ENCODE peak calls at places on chromosome 9, in eight cellular contexts. L is mucosa of descending colon, F is MM.1S, Z is HCT116, P is astrocyte of the spinal cord, M is mammary epithelial cell, Q is AG10803, H is breast epithelium. D is an unnamed sample.

GRCh38 chr9:76297721-76298239 is 96.4 kb downstream of the RFK start:
- DNase-seq in L (no peak), F (no peak), Z (no peak), P (peak), M (no peak), Q (peak), H (no peak), D (peak)

GRCh38 chr9:137461663-137462395 is 2.7 kb upstream of the NSMF start:
- DNase-seq in L (peak), F (no peak), Z (peak), P (no peak), M (no peak), Q (peak), H (no peak), D (peak)

GRCh38 chr9:86679979-86680378 is 267.3 kb downstream of the GAS1 start:
- DNase-seq in L (no peak), F (no peak), Z (no peak), P (no peak), M (no peak), Q (peak), H (no peak), D (no peak)

GRCh38 chr9:29332789-29333188 is 1759.5 kb upstream of the C9orf72 start:
- DNase-seq in L (no peak), F (no peak), Z (peak), P (peak), M (peak), Q (no peak), H (no peak), D (peak)

GRCh38 chr9:114723926-114724325 is 41.9 kb upstream of the TEX48 start:
- DNase-seq in L (no peak), F (no peak), Z (no peak), P (no peak), M (no peak), Q (peak), H (no peak), D (peak)

GRCh38 chr9:38081356-38082108 is 12.5 kb upstream of the SHB start:
- DNase-seq in L (no peak), F (no peak), Z (no peak), P (peak), M (no peak), Q (no peak), H (no peak), D (no peak)

GRCh38 chr9:126638571-126639132 is 24.9 kb downstream of the LMX1B start:
- DNase-seq in L (no peak), F (no peak), Z (no peak), P (no peak), M (no peak), Q (no peak), H (no peak), D (no peak)

GRCh38 chr9:83186354-83186753 is 123.4 kb upstream of the RASEF start:
- DNase-seq in L (no peak), F (no peak), Z (no peak), P (no peak), M (no peak), Q (no peak), H (no peak), D (no peak)

GRCh38 chr9:37944671-37945481 is 40.9 kb upstream of the SLC25A51 start:
- DNase-seq in L (no peak), F (no peak), Z (no peak), P (peak), M (no peak), Q (peak), H (no peak), D (peak)

GRCh38 chr9:5778799-5779198 is 54.1 kb downstream of the ERMP1 start:
- DNase-seq in L (no peak), F (no peak), Z (no peak), P (no peak), M (no peak), Q (no peak), H (no peak), D (no peak)

GRCh38 chr9:5767968-5768932 is 64.7 kb downstream of the ERMP1 start:
- DNase-seq in L (no peak), F (peak), Z (no peak), P (no peak), M (no peak), Q (peak), H (no peak), D (no peak)

GRCh38 chr9:5773324-5773999 is 59.5 kb downstream of the ERMP1 start:
- DNase-seq in L (no peak), F (no peak), Z (no peak), P (peak), M (no peak), Q (peak), H (no peak), D (no peak)
- TF ChIP-seq CTCF in L (no peak), F (peak), Z (peak), P (no peak), M (no peak), Q (no peak), H (no peak), D (peak)

GRCh38 chr9:121294181-121294743 is 26.3 kb downstream of the GSN start:
- DNase-seq in L (no peak), F (no peak), Z (no peak), P (no peak), M (no peak), Q (no peak), H (no peak), D (no peak)
- H3K4me3 ChIP-seq in L (no peak), F (no peak), Z (no peak), P (no peak), M (no peak), Q (no peak), H (peak), D (no peak)

DNA sequence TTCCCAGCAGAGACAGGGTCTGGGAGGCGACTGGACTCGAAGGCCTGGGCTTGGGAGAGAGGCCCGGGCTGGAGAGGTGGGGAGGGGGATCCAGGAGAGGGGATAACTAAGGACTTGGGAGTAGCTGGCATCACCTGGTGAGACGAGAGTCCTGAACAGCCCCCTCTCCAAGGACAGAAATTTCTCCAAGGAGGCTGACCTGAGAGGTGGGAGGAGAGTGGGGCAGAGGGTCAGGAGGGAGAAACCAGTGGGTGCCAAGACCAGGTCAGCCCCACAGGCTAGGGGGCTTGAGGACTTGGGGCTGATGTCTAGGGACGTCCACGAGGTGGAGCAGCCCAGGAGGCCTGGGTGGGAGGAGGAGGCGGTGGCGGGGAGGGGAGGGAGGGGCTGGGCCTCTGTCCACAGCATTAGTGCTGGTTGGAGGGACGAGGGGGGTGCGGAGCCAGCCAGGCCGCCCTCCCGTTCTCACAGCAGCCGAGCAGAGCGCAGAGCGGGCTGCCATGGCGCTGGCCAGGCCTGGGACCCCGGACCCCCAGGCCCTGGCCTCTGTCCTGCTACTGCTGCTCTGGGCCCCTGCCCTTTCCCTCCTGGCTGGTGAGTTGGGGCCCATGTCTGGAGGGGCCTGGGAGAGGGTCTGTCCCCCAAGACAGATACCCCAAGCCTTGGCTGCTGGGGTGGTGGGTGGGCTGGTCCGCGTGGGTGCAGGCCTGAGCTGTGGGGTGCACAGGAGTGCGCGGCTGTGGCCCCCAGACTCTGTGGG is at the start of gene CRB2:
- DNase-seq in L (no peak), F (no peak), Z (no peak), P (no peak), M (no peak), Q (no peak), H (no peak), D (no peak)
- TF ChIP-seq CTCF in L (no peak), F (no peak), Z (no peak), P (peak), M (no peak), Q (no peak), H (no peak), D (no peak)

DNA sequence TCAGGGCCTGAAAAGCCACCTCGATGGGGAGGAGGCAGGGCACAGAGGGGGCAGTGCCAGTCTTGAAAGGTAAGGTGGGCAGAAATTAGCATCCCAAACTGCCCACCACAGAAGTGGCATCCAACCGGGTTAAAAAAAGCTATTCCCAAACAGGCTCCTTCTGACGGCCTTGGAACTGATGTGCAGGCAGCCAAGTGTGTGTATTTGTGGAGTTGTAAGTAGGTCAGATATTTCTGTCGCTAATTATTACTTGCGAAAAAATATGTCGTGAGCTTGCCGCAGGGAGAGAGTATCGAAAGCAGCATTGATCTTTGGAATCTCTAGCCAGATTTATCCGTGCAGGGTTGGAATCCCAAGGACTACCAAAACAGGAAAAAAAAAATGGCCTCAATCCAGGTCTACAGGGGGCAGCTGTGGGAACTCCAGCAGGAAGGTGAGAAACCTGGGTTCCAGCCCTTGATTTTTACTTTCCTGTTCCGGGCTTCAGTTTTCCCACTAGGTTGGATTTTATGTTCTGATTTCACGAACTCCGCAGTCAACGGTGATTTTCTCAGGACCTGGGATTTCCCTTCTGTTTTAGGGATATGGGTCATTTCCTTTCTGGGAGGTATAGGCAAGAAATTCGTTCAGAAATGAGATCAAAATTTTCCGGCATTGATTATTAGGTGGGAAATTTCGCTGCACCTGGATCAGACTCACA is 200.8 kb downstream of the RGS3 start:
- DNase-seq in L (no peak), F (no peak), Z (no peak), P (no peak), M (no peak), Q (no peak), H (peak), D (no peak)
- H3K4me3 ChIP-seq in L (no peak), F (no peak), Z (no peak), P (no peak), M (no peak), Q (no peak), H (no peak), D (no peak)

D was measured in fibroblast of mammary gland.